ENCODE peak calls at places on chromosomes 2 and 18, in eight cellular contexts. J, O, S, B, M, L, R and C are unnamed samples.

GRCh38 chr2:84022810-84023431 is 436.2 kb downstream of the SUCLG1 start:
- DNase-seq in J (no peak), O (peak), S (peak), B (peak), M (peak), L (peak), R (no peak), C (no peak)

GRCh38 chr2:173187911-173188788 is 112.5 kb downstream of the MAP3K20 start:
- DNase-seq in J (no peak), O (no peak), S (no peak), B (no peak), M (no peak), L (no peak), R (no peak), C (no peak)

GRCh38 chr2:20916604-20917286 is 93.8 kb upstream of the LDAH start:
- DNase-seq in J (no peak), O (no peak), S (no peak), B (no peak), M (no peak), L (no peak), R (no peak), C (no peak)

GRCh38 chr2:235876099-235876679 is 292.0 kb downstream of the GBX2 start:
- DNase-seq in J (no peak), O (no peak), S (no peak), B (no peak), M (no peak), L (no peak), R (no peak), C (no peak)

GRCh38 chr2:83331810-83332209 is 1127.3 kb downstream of the SUCLG1 start:
- DNase-seq in J (no peak), O (no peak), S (no peak), B (no peak), M (no peak), L (no peak), R (no peak), C (no peak)

GRCh38 chr2:162114291-162114690 is 37.8 kb downstream of the GCG start:
- DNase-seq in J (no peak), O (no peak), S (no peak), B (no peak), M (no peak), L (no peak), R (no peak), C (no peak)

GRCh38 chr2:20205915-20206524 is 18.9 kb downstream of the SDC1 start:
- DNase-seq in J (no peak), O (no peak), S (no peak), B (no peak), M (no peak), L (peak), R (no peak), C (no peak)

GRCh38 chr2:239012936-239013669 is 165.2 kb downstream of the TWIST2 start:
- DNase-seq in J (no peak), O (no peak), S (no peak), B (no peak), M (no peak), L (no peak), R (no peak), C (no peak)

GRCh38 chr2:133884739-133885381 is 316.6 kb upstream of the NCKAP5 start:
- DNase-seq in J (no peak), O (peak), S (peak), B (no peak), M (no peak), L (no peak), R (no peak), C (no peak)

GRCh38 chr18:36769172-36769571 is 59.6 kb downstream of the TPGS2 start:
- DNase-seq in J (no peak), O (no peak), S (no peak), B (no peak), M (no peak), L (no peak), R (no peak), C (no peak)

GRCh38 chr2:73870084-73870483 is 22.7 kb upstream of the ACTG2 start:
- DNase-seq in J (no peak), O (no peak), S (no peak), B (no peak), M (no peak), L (peak), R (no peak), C (no peak)

GRCh38 chr2:25073025-25073424 is 31.1 kb downstream of the EFR3B start:
- DNase-seq in J (no peak), O (no peak), S (no peak), B (no peak), M (no peak), L (no peak), R (no peak), C (no peak)

GRCh38 chr2:233447506-233448219 is 93.4 kb downstream of the DGKD start:
- DNase-seq in J (no peak), O (no peak), S (no peak), B (no peak), M (no peak), L (peak), R (peak), C (no peak)

DNA sequence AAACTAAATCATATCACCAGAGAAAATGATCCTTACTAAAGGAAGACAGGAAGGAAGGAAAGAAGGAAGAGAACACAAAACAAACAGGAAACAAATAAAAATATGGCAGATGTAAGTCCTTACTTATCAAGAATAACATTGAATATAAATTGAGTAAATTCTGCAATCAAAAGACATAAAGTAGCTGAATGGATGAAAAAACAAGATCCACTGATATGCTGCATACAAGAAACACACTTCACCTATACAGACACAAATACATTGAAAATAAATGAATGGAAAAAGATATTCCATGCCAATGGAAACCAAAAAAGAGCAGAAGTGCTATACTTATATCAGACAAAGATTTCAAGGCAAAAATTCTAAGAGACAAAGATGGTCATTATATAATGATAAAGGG is 18.0 kb upstream of the SRD5A2 start:
- DNase-seq in J (no peak), O (no peak), S (no peak), B (no peak), M (no peak), L (no peak), R (no peak), C (no peak)
- TF ChIP-seq CTCF in J (no peak), O (no peak), S (no peak), B (no peak), M (no peak), L (no peak), R (no peak), C (no peak)

GRCh38 chr2:226427538-226428307 is 371.9 kb downstream of the IRS1 start:
- DNase-seq in J (no peak), O (no peak), S (no peak), B (no peak), M (peak), L (no peak), R (no peak), C (no peak)
- TF ChIP-seq CTCF in J (no peak), O (no peak), S (no peak), B (no peak), M (no peak), L (no peak), R (no peak), C (no peak)

GRCh38 chr18:62030091-62030985 is 137.5 kb upstream of the RNF152 start:
- DNase-seq in J (no peak), O (no peak), S (no peak), B (no peak), M (no peak), L (no peak), R (no peak), C (no peak)
- TF ChIP-seq CTCF in J (no peak), O (no peak), S (no peak), B (no peak), M (no peak), L (no peak), R (no peak), C (no peak)

DNA sequence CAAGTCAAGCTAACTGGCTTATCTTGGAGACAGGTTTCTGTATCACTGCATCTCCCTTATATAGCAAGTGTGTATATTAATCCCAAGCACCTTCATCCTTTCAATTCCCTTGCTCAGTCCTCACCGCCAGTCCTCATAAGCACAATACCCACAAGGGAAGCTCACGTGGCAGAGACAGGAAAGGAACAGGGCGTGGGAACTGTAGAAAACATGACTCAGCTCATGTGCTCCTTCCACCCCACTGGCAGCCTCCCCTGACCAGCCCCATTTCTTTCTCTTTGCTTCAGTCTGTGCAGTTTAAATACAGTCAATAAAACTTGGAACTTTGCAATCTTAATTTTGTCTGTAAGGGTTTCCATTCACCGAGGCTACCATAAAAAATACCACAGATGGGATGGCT is 36.5 kb upstream of the CDH19 start:
- DNase-seq in J (no peak), O (no peak), S (no peak), B (no peak), M (no peak), L (peak), R (no peak), C (no peak)
- TF ChIP-seq CTCF in J (no peak), O (no peak), S (no peak), B (no peak), M (no peak), L (no peak), R (no peak), C (no peak)

GRCh38 chr2:211449819-211450218 is 893.4 kb downstream of the CPS1 start:
- DNase-seq in J (no peak), O (no peak), S (no peak), B (no peak), M (no peak), L (no peak), R (no peak), C (no peak)
- TF ChIP-seq CTCF in J (no peak), O (no peak), S (no peak), B (no peak), M (no peak), L (no peak), R (no peak), C (peak)

DNA sequence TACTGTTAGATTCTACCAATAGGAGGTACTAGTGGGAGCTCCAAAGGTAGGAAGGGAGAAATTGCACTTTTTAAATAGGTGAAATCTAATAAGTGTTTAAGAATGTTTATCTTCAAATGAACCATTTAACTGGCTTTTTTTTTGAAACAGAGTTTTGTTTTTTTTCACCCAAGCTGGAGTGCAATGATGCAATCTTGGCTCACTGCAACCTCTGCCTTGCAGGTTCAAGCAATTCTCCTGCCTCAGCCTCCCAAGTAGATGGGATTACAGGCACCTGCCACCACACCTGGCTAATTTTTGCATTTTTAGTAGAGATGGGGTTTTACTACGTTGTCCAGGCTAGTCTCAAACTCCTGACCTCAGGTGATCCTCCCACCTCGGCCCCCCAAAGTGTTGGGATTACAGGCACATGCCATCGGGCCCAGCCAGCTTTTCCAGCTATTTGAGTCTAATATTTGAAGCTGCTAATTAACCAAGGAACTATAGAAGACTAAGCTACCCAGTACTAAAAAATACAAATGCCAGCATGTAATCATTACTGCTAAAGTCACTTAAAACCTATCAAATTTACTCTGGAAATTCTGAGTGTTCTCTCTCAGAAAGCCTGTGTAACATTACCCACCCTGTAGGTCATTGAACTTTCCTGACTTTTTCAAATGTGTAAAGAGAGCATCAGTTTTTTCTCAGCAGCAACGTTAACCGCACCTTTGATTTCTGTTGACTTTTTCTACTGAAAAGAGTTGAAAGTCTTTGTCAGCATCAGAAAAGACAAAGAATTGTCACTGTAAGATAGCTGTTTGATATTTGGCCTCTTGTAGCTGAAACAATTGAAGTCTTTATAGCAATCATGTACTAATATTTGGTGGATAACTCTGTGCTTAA is 24.6 kb upstream of the RNF149 start:
- DNase-seq in J (no peak), O (no peak), S (no peak), B (no peak), M (no peak), L (no peak), R (no peak), C (no peak)
- TF ChIP-seq CTCF in J (no peak), O (no peak), S (no peak), B (no peak), M (no peak), L (no peak), R (no peak), C (no peak)

DNA sequence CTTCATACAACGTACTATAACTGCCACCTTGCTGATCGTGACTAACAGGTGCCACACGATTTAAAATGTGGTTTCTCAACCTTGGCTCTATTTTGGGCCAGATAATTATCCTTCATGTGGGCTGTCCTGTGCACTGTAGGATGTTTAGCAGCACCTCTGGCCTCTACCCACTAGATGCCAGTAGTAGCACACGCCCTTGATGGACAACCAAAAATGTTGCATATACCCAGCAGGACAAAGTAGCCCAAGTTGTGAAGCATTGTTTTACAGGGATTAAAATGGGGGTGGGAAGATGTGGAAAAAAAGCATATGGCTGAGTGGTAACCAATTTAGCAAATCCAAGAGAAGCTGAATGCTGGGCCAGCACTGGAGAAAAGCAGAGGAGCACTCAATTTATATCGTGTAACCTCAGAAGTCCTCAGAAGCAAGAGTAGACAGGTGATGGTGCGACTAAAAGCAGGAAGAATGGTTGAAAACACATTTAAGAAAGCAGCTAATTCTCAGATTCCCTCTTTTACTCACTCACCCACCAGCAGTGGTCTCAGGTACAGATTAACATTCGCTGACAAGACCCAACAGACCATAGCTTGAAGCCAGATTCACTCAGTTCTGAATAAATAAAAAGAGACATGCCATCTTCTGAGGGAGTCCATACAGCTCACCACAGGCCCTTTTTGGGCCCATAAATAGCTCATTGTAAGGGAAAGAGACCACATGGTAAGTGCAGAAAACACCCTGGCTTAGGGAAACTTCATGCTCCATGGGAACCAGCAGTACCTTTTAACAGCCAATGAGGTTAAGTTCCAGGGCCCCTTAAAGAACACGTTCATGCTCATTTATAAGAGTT is 50.6 kb downstream of the RAPH1 start:
- DNase-seq in J (peak), O (peak), S (peak), B (peak), M (no peak), L (peak), R (no peak), C (no peak)
- TF ChIP-seq CTCF in J (peak), O (peak), S (peak), B (peak), M (peak), L (peak), R (no peak), C (peak)

GRCh38 chr2:223459328-223459939 is 142.7 kb downstream of the SCG2 start:
- DNase-seq in J (no peak), O (no peak), S (peak), B (no peak), M (peak), L (no peak), R (no peak), C (no peak)
- TF ChIP-seq CTCF in J (no peak), O (peak), S (no peak), B (no peak), M (peak), L (peak), R (peak), C (peak)

GRCh38 chr18:70576281-70577022 is 287.6 kb downstream of the SOCS6 start:
- DNase-seq in J (no peak), O (no peak), S (no peak), B (no peak), M (no peak), L (no peak), R (no peak), C (no peak)

GRCh38 chr18:70577023-70577420 is 288.2 kb downstream of the SOCS6 start:
- DNase-seq in J (no peak), O (no peak), S (no peak), B (no peak), M (no peak), L (no peak), R (no peak), C (no peak)

DNA sequence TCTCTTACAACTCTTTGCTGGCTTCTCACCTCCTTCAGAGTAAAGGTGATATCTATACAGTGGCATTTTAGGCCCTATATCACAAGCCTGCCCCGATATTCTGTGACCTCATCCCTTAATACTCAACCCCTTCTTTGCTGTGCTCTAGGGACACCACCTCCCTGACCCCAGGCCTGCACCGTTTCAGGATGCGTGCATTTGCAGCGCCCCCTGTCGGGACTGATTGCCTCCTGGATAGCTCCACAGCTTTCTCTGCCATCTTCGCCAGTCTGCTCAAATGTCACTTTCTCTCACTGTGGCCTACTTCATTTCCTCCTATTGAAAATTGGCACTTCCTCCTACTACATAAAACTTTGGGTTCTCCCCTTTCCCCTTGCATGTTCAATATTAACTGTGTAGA is 289.6 kb downstream of the SOCS6 start:
- DNase-seq in J (no peak), O (no peak), S (no peak), B (no peak), M (no peak), L (no peak), R (peak), C (no peak)
- TF ChIP-seq CTCF in J (no peak), O (peak), S (no peak), B (no peak), M (no peak), L (no peak), R (peak), C (peak)